ENCODE peak calls at places on chromosomes 2 and 18, in nine cellular contexts. T is DMS53; G is cortex of kidney; I is lower leg skin; P is WTC11; R is colonic mucosa; Z is stimulated activated CD8-positive, alpha-beta memory T cell treated with anti-CD3 and anti-CD28 coated beads, Interleukin-15, amount 100 ng/mL, for 24 hours; X is CD4-positive, alpha-beta T cell; M is activated naive CD4-positive, alpha-beta T cell. V is an unnamed sample.

GRCh38 chr18:79681484-79682387 is 2.1 kb downstream of the CTDP1 start:
- DNase-seq in Z (no peak), G (no peak), P (no peak), R (peak), T (no peak), M (no peak), I (peak), X (peak), V (no peak)

GRCh38 chr2:164675698-164676097 is 54.4 kb upstream of the GRB14 start:
- DNase-seq in M (no peak), P (no peak), T (peak), I (no peak), R (peak), G (no peak), X (no peak), Z (no peak), V (no peak)

GRCh38 chr2:15823459-15824396 is 116.6 kb upstream of the MYCN start:
- DNase-seq in I (no peak), Z (no peak), G (no peak), M (no peak), T (no peak), X (no peak), P (no peak), R (no peak), V (no peak)

GRCh38 chr2:197212344-197213262 is 98.0 kb downstream of the ANKRD44 start:
- DNase-seq in Z (no peak), G (no peak), T (no peak), R (peak), X (peak), I (no peak), M (no peak), P (no peak), V (no peak)

GRCh38 chr2:151771599-151772358 is 37.5 kb upstream of the NEB start:
- DNase-seq in M (no peak), R (no peak), Z (no peak), X (no peak), G (no peak), P (no peak), T (no peak), I (peak), V (no peak)

GRCh38 chr2:238370482-238371372 is 50.4 kb downstream of the TRAF3IP1 start:
- DNase-seq in G (no peak), T (peak), R (peak), P (peak), X (peak), Z (no peak), I (peak), M (no peak), V (no peak)

GRCh38 chr2:225288986-225289385 is 110.5 kb upstream of the NYAP2 start:
- DNase-seq in M (no peak), X (no peak), T (no peak), P (no peak), I (no peak), G (no peak), Z (no peak), R (no peak), V (no peak)

GRCh38 chr2:181457121-181457740 is at the start of gene ITGA4:
- DNase-seq in M (peak), G (no peak), Z (peak), X (peak), I (peak), T (peak), P (peak), R (peak), V (no peak)

GRCh38 chr2:113376935-113377445 is 60.5 kb upstream of the ZNG1B start:
- DNase-seq in R (no peak), P (no peak), M (no peak), I (no peak), X (no peak), Z (no peak), T (no peak), G (no peak), V (no peak)

GRCh38 chr18:6106116-6106645 is 210.9 kb upstream of the TMEM200C start:
- DNase-seq in R (no peak), G (no peak), M (no peak), I (no peak), Z (no peak), X (no peak), T (no peak), P (no peak), V (no peak)

GRCh38 chr2:71801969-71802368 is 345.7 kb downstream of the CYP26B1 start:
- DNase-seq in R (peak), M (no peak), X (no peak), G (no peak), T (peak), Z (no peak), P (peak), I (peak), V (peak)

GRCh38 chr18:26863122-26863879 is 2.2 kb downstream of the AQP4 start:
- DNase-seq in T (peak), M (no peak), G (no peak), I (peak), X (no peak), P (peak), Z (no peak), R (peak), V (no peak)

GRCh38 chr2:177667626-177668025 is 275.1 kb downstream of the AGPS start:
- DNase-seq in Z (no peak), M (no peak), I (no peak), R (no peak), P (no peak), G (no peak), T (peak), X (no peak), V (no peak)

GRCh38 chr2:104976603-104977120 is 61.2 kb upstream of the MRPS9 start:
- DNase-seq in G (no peak), M (no peak), P (peak), I (no peak), R (peak), Z (no peak), T (peak), X (peak), V (no peak)

GRCh38 chr2:69255760-69256159 is 131.3 kb downstream of the GFPT1 start:
- DNase-seq in I (no peak), T (no peak), P (no peak), G (no peak), Z (no peak), X (no peak), M (no peak), R (no peak), V (no peak)

GRCh38 chr2:71601136-71602114 is 148.1 kb downstream of the DYSF start:
- DNase-seq in T (no peak), G (no peak), Z (no peak), P (no peak), R (no peak), I (no peak), X (no peak), M (no peak), V (no peak)

GRCh38 chr2:129892360-129892759 is 87.1 kb upstream of the RAB6C start:
- DNase-seq in P (no peak), T (no peak), Z (no peak), I (no peak), X (no peak), R (no peak), G (no peak), M (no peak), V (no peak)

GRCh38 chr2:144512421-144513272 is 7.3 kb downstream of the ZEB2 start:
- DNase-seq in G (no peak), T (no peak), X (no peak), M (no peak), I (no peak), Z (no peak), R (no peak), P (no peak), V (no peak)

GRCh38 chr2:54610700-54611099 is 112.8 kb upstream of the EML6 start:
- DNase-seq in P (no peak), X (no peak), T (peak), G (no peak), R (no peak), M (no peak), I (no peak), Z (no peak), V (no peak)

GRCh38 chr2:45813003-45813601 is 161.6 kb downstream of the PRKCE start:
- DNase-seq in I (no peak), X (no peak), R (no peak), M (no peak), Z (no peak), T (peak), G (no peak), P (no peak), V (no peak)

GRCh38 chr2:147665035-147665434 is 179.8 kb upstream of the ACVR2A start:
- DNase-seq in M (no peak), X (no peak), R (no peak), Z (no peak), I (peak), G (no peak), P (no peak), T (no peak), V (no peak)

GRCh38 chr2:98327776-98328175 is 18.5 kb upstream of the CNGA3 start:
- DNase-seq in P (no peak), Z (no peak), T (no peak), I (no peak), R (no peak), X (no peak), G (no peak), M (no peak), V (no peak)

GRCh38 chr2:121356058-121356640 is 71.1 kb upstream of the TFCP2L1 start:
- DNase-seq in Z (no peak), R (peak), P (peak), M (no peak), I (peak), T (peak), G (no peak), X (no peak), V (no peak)

GRCh38 chr2:217360111-217360510 is 500.2 kb upstream of the TNP1 start:
- DNase-seq in P (no peak), Z (no peak), T (no peak), G (no peak), X (no peak), I (no peak), R (no peak), M (no peak), V (no peak)

GRCh38 chr2:105470979-105471378 is 72.1 kb upstream of the FHL2 start:
- DNase-seq in P (no peak), I (no peak), G (no peak), M (no peak), X (no peak), R (no peak), T (no peak), Z (no peak), V (peak)

GRCh38 chr18:11658989-11659388 is 30.1 kb upstream of the GNAL start:
- DNase-seq in R (no peak), T (peak), I (no peak), P (no peak), G (no peak), M (no peak), Z (no peak), X (no peak), V (no peak)

GRCh38 chr2:102186676-102187190 is at the start of gene IL1RL2:
- DNase-seq in P (no peak), Z (no peak), X (no peak), T (peak), G (no peak), I (peak), M (no peak), R (peak), V (no peak)

GRCh38 chr2:404581-404980 is 116.7 kb upstream of the ALKAL2 start:
- DNase-seq in G (no peak), Z (no peak), X (no peak), T (no peak), M (no peak), P (no peak), I (no peak), R (no peak), V (no peak)

GRCh38 chr18:80202264-80202998 is 44.9 kb downstream of the PARD6G start:
- DNase-seq in R (no peak), T (no peak), Z (no peak), I (peak), X (no peak), G (no peak), P (no peak), M (no peak), V (no peak)

GRCh38 chr2:64005707-64006356 is 13.4 kb downstream of the VPS54 start:
- DNase-seq in M (no peak), R (no peak), T (no peak), G (no peak), Z (no peak), I (no peak), P (no peak), X (no peak), V (no peak)

GRCh38 chr18:59593291-59593717 is 103.9 kb downstream of the CCBE1 start:
- DNase-seq in Z (no peak), R (no peak), P (no peak), T (no peak), M (no peak), X (no peak), G (no peak), I (no peak), V (no peak)

GRCh38 chr2:37569986-37570688 is 101.3 kb downstream of the CDC42EP3 start:
- DNase-seq in P (no peak), M (no peak), R (no peak), Z (no peak), G (no peak), T (no peak), X (no peak), I (no peak), V (no peak)

GRCh38 chr2:10332402-10333246 is 29.9 kb downstream of the HPCAL1 start:
- DNase-seq in R (no peak), T (no peak), P (no peak), G (no peak), I (no peak), Z (no peak), M (no peak), X (no peak), V (no peak)

GRCh38 chr2:242011991-242012764 is 142.6 kb downstream of the RTP5 start:
- DNase-seq in M (no peak), I (no peak), T (no peak), Z (no peak), G (no peak), X (no peak), P (no peak), R (no peak), V (no peak)

GRCh38 chr18:50091495-50092249 is 103.3 kb downstream of the MYO5B start:
- DNase-seq in X (no peak), R (peak), T (peak), M (no peak), G (no peak), I (no peak), P (no peak), Z (no peak), V (no peak)

GRCh38 chr18:61702007-61702406 is 190.8 kb downstream of the RNF152 start:
- DNase-seq in G (no peak), I (no peak), X (no peak), M (no peak), Z (no peak), T (no peak), R (no peak), P (no peak), V (no peak)

GRCh38 chr2:71798266-71799012 is 345.1 kb downstream of the DYSF start:
- DNase-seq in M (no peak), T (peak), P (peak), R (no peak), I (no peak), Z (no peak), G (no peak), X (no peak), V (no peak)

GRCh38 chr2:233354971-233355574 is 779 bp downstream of the DGKD start:
- DNase-seq in P (peak), G (no peak), R (peak), X (no peak), T (peak), M (no peak), Z (no peak), I (no peak), V (no peak)

GRCh38 chr18:24068945-24069693 is 54.6 kb downstream of the TTC39C start:
- DNase-seq in Z (no peak), M (no peak), X (no peak), T (peak), P (no peak), R (no peak), I (no peak), G (no peak), V (no peak)